ENCODE peak calls at places on chromosomes 16 and 17, in nine cellular contexts. C, Z, D, M, Y, J, L, G and P are unnamed samples. For H3K9me3, the result is how much of the 10 kb centered on the place peaks cover.

GRCh38 chr16:82004651-82005490 is 6.4 kb downstream of the SDR42E1 start:
- DNase-seq in G (no peak), Y (no peak), C (no peak), J (no peak), L (no peak), M (no peak), Z (no peak), D (no peak), P (no peak)

GRCh38 chr16:85188822-85189672 is 76.8 kb upstream of the CIBAR2 start:
- DNase-seq in D (no peak), C (no peak), Y (no peak), L (no peak), M (no peak), Z (no peak), J (no peak), G (peak), P (no peak)

GRCh38 chr16:87229230-87230192 is 87.7 kb downstream of the C16orf95 start:
- DNase-seq in L (no peak), Z (no peak), M (no peak), J (no peak), Y (no peak), D (no peak), G (no peak), C (no peak), P (no peak)

GRCh38 chr16:31537362-31537921 is 9.7 kb downstream of the AHSP start:
- DNase-seq in J (no peak), C (no peak), Z (no peak), Y (no peak), L (no peak), M (no peak), G (no peak), D (no peak), P (no peak)

GRCh38 chr17:8225813-8226535 is 15.6 kb upstream of the AURKB start:
- DNase-seq in M (no peak), D (no peak), L (peak), J (no peak), C (peak), G (no peak), Z (peak), Y (no peak), P (peak)

GRCh38 chr17:76446449-76447231 is 6.3 kb downstream of the UBE2O start:
- DNase-seq in L (no peak), Z (no peak), D (no peak), G (no peak), J (no peak), C (no peak), Y (peak), M (no peak), P (no peak)

GRCh38 chr16:10228779-10229178 is 46.6 kb upstream of the GRIN2A start:
- DNase-seq in D (no peak), J (no peak), C (no peak), L (no peak), Y (peak), G (no peak), Z (no peak), M (no peak), P (no peak)

GRCh38 chr17:67258836-67259468 is 14.0 kb upstream of the HELZ start:
- DNase-seq in L (no peak), G (no peak), C (peak), Y (no peak), Z (peak), J (no peak), D (peak), M (no peak), P (no peak)

GRCh38 chr17:7839890-7840260 is 5.9 kb downstream of the KDM6B start:
- DNase-seq in L (peak), M (no peak), D (no peak), G (no peak), Y (no peak), J (no peak), C (peak), Z (no peak), P (no peak)

GRCh38 chr17:225551-225950 is 44.1 kb upstream of the DOC2B start:
- DNase-seq in C (no peak), Z (no peak), D (no peak), J (peak), Y (no peak), M (no peak), G (peak), L (no peak), P (no peak)

GRCh38 chr16:70416748-70417616 is 21.9 kb downstream of the ST3GAL2 start:
- DNase-seq in L (no peak), M (no peak), C (no peak), G (no peak), J (no peak), D (no peak), Z (no peak), Y (no peak), P (no peak)

GRCh38 chr16:53372942-53373871 is 61.1 kb upstream of the RBL2 start:
- DNase-seq in M (no peak), G (no peak), Z (peak), D (no peak), C (peak), Y (peak), L (peak), J (no peak), P (no peak)

GRCh38 chr17:38702900-38703741 is 2.0 kb upstream of the MLLT6 start:
- DNase-seq in D (peak), C (no peak), Y (no peak), L (no peak), M (no peak), G (no peak), J (no peak), Z (no peak), P (no peak)

DNA sequence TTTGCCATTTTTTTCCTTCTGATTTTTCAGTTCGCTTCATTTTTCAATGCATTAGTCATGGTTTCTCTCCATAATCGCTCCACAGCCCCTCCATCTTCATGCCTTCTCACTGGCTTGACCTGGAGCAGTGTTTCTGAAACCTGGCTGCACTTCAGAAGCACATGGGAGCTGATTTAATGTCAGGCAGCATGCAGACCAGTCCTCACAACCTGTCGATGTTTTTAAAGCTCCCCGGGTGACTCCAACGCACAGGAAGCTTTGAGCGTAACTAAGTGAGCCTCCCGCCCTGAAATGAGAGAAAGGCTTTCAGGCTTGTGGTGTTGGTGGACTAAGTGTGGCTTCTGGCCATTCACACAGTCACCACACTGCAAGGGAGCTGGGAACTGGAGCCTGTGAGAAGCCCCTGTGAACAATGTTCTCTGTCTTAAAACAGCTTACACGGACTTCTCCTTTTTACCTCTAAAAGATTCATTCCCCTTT is 16.8 kb upstream of the DRG2 start:
- DNase-seq in G (no peak), Y (no peak), M (no peak), C (no peak), D (no peak), J (no peak), Z (no peak), L (peak), P (no peak)
- H3K4me3 ChIP-seq in G (peak), Y (no peak), M (peak), C (no peak), D (no peak), J (peak), Z (no peak), L (no peak), P (no peak)

DNA sequence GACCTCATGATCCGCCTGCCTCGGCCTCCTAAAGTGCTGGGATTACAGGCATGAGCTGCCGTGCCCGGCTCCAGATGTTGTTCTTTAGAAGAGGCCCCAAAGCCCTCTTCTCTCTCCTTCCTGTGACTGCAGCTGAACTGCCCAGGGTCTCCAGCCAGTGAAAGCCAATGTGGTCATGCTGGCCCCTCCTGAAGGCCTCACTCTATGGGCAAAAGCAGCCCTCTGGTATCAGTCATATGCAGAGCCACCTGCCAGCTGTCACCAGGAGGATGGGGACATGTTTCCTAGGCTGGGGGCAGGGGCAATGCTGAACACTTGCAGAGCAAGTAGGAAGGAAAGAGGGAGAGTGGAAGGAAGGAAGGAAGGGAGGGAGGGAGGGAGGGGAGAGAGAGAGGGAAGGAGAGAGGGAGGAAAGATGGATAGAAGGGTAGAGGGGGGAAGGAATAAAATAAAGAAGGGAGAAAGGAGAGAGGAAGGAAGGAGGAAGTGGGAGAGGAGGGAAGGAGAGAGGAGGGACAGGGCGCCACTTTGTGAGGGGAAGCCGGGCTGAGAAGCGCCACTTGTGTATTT is 36.0 kb downstream of the SOCS3 start:
- DNase-seq in L (no peak), G (no peak), D (no peak), Y (no peak), M (no peak), C (no peak), Z (no peak), J (no peak), P (no peak)
- H3K9me3 ChIP-seq in L (under half), G (under half), D (under half), Y (under half), M (under half), C (under half), Z (under half), J (under half), P (under half)

GRCh38 chr16:89006036-89006752 is 29.2 kb upstream of the CBFA2T3 start:
- DNase-seq in L (no peak), Z (no peak), C (no peak), J (no peak), Y (no peak), G (no peak), M (no peak), D (no peak), P (no peak)

GRCh38 chr16:89004209-89004831 is 27.3 kb upstream of the CBFA2T3 start:
- DNase-seq in M (no peak), L (no peak), G (no peak), C (no peak), Y (no peak), Z (no peak), J (no peak), D (no peak), P (no peak)

GRCh38 chr16:89002851-89003830 is 26.1 kb upstream of the CBFA2T3 start:
- DNase-seq in L (no peak), G (no peak), D (no peak), M (no peak), J (no peak), Z (no peak), C (no peak), Y (no peak), P (no peak)

GRCh38 chr16:89005201-89006035 is 28.4 kb upstream of the CBFA2T3 start:
- DNase-seq in Y (no peak), C (no peak), Z (no peak), M (no peak), J (no peak), D (no peak), G (no peak), L (no peak), P (no peak)

GRCh38 chr16:89003831-89004208 is 26.8 kb upstream of the CBFA2T3 start:
- DNase-seq in C (no peak), M (no peak), Z (no peak), J (no peak), D (no peak), L (no peak), Y (no peak), G (no peak), P (no peak)
- H3K4me3 ChIP-seq in C (no peak), M (no peak), Z (no peak), J (no peak), D (no peak), L (no peak), Y (no peak), G (no peak), P (no peak)

DNA sequence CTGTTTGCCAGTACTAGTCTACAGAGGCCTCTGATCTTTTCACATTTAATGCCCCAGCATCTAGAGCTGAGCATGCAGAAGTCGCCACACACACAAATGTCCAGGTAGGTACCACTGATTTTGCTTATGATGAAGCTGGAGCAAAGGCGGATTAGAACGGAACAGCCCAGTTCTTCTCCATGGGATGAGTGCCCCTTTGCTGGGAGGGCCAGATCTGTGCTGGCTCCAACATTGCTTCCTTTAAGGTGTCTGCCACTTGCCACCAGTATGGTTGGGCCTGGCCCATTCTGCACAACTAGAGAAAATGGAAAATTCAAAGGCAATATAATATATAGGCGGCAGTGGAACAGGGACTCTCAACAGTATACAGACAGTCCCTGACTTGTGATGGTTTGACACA is 2.2 kb upstream of the MNT start:
- DNase-seq in M (no peak), L (no peak), G (peak), D (no peak), Z (no peak), J (peak), C (no peak), Y (peak), P (no peak)
- H3K9me3 ChIP-seq in M (under half), L (under half), G (under half), D (under half), Z (under half), J (under half), C (under half), Y (under half), P (under half)

DNA sequence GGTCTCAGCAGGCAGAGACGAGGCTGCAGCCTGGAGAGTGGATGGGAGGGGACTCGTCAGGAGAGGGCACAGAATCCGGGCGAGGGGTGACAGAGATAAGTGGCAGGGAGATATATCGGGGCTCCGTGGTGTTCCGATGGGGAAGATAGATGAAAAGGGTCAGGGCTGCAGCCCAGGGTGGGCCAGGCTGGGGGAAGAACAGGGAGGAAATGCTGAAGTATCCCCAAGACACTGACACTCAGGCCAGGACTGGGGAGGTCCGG is 2.1 kb downstream of the LGALS3BP start:
- DNase-seq in C (no peak), G (no peak), Y (no peak), Z (no peak), M (no peak), D (no peak), J (no peak), L (no peak), P (no peak)
- H3K4me3 ChIP-seq in C (no peak), G (no peak), Y (peak), Z (no peak), M (no peak), D (no peak), J (no peak), L (no peak), P (peak)

GRCh38 chr17:22692801-22693171 is 1000.5 kb downstream of the KCNJ18 start:
- DNase-seq in M (no peak), D (no peak), Y (no peak), J (no peak), C (no peak), L (no peak), Z (no peak), G (no peak), P (no peak)
- H3K9me3 ChIP-seq in M (under half), D (under half), Y (under half), J (under half), C (under half), L (under half), Z (under half), G (under half), P (under half)